ENCODE peak calls at places on chromosomes 4 and X, in seven cellular contexts. V is tibial artery, Y is A549, G is AG04450, T is fibroblast of the aortic adventitia, F is AG09309, N is dorsolateral prefrontal cortex. E is an unnamed sample.
A peak's percentile ranks its signal among the peaks of the same experiment; 100 is the strongest.

GRCh38 chrX:134184936-134185335 is 52.0 kb upstream of the CCDC160 start:
- DNase-seq in N (no peak), T (no peak), Y (no peak), F (no peak), V (no peak), G (no peak), E (no peak)

GRCh38 chr4:145218251-145218650 is 37.9 kb upstream of the OTUD4 start:
- DNase-seq in N (no peak), Y (no peak), G (no peak), V (no peak), T (peak; percentile 20), F (no peak), E (no peak)

GRCh38 chrX:31147175-31147574 is 75.3 kb upstream of the FTHL17 start:
- DNase-seq in G (no peak), Y (no peak), N (no peak), V (no peak), T (no peak), F (no peak), E (no peak)

GRCh38 chrX:445727-446126 is 59.0 kb upstream of the PPP2R3B start:
- DNase-seq in N (no peak), F (no peak), G (no peak), T (no peak), V (no peak), Y (no peak), E (no peak)

GRCh38 chrX:133435544-133436124 is 20.3 kb upstream of the GPC4 start:
- DNase-seq in T (no peak), F (no peak), V (no peak), N (no peak), Y (no peak), G (no peak), E (no peak)

GRCh38 chr4:99946346-99947189 is at the start of gene DNAJB14:
- DNase-seq in Y (peak; percentile 73), F (no peak), V (peak; percentile 89), N (peak; percentile 66), T (peak; percentile 62), G (no peak), E (peak; percentile 27)

GRCh38 chrX:9164086-9164485 is 130.2 kb upstream of the FAM9B start:
- DNase-seq in V (no peak), G (no peak), N (no peak), F (no peak), Y (no peak), T (no peak), E (no peak)

GRCh38 chr4:48635310-48635709 is 144.8 kb downstream of the FRYL start:
- DNase-seq in T (peak; percentile 14), V (no peak), Y (peak; percentile 1), G (no peak), F (no peak), N (no peak), E (no peak)

GRCh38 chr4:158255727-158256324 is 45.5 kb downstream of the TMEM144 start:
- DNase-seq in F (peak; percentile 20), G (peak; percentile 27), V (no peak), T (peak; percentile 84), N (no peak), Y (peak; percentile 41), E (no peak)

GRCh38 chr4:78410651-78411050 is 140.9 kb upstream of the ANXA3 start:
- DNase-seq in Y (no peak), T (no peak), F (no peak), G (no peak), V (no peak), N (no peak), E (no peak)

GRCh38 chrX:12423346-12423745 is 285.1 kb downstream of the FRMPD4 start:
- DNase-seq in F (no peak), G (no peak), T (no peak), V (no peak), N (no peak), Y (no peak), E (no peak)

GRCh38 chr4:99917575-99917974 is 23.3 kb upstream of the LAMTOR3 start:
- DNase-seq in N (no peak), G (no peak), F (no peak), V (no peak), T (no peak), Y (no peak), E (no peak)

GRCh38 chr4:57102050-57102564 is 8.1 kb downstream of the IGFBP7 start:
- DNase-seq in T (peak; percentile 86), N (no peak), G (peak; percentile 68), Y (peak; percentile 81), F (no peak), V (peak; percentile 84), E (no peak)

GRCh38 chr4:6125103-6125651 is 75.2 kb downstream of the JAKMIP1 start:
- DNase-seq in F (no peak), Y (no peak), G (no peak), V (peak; percentile 33), T (no peak), N (no peak), E (no peak)

GRCh38 chrX:26562156-26562555 is 346.2 kb downstream of the MAGEB5 start:
- DNase-seq in G (no peak), F (no peak), Y (no peak), V (no peak), T (no peak), N (no peak), E (no peak)

GRCh38 chr4:108527729-108528128 is 92.6 kb upstream of the RPL34 start:
- DNase-seq in Y (no peak), V (no peak), F (no peak), N (no peak), G (no peak), T (no peak), E (no peak)

GRCh38 chrX:69137371-69137881 is 27.8 kb downstream of the PJA1 start:
- DNase-seq in G (no peak), T (peak; percentile 64), F (peak; percentile 55), N (no peak), Y (no peak), V (no peak), E (no peak)

GRCh38 chrX:153725039-153725831 is 579 bp downstream of the ABCD1 start:
- DNase-seq in Y (no peak), F (no peak), T (no peak), G (no peak), V (no peak), N (no peak), E (no peak)

GRCh38 chrX:19017271-19017670 is 33.4 kb upstream of the PHKA2 start:
- DNase-seq in V (no peak), T (peak; percentile 15), N (no peak), G (no peak), Y (peak; percentile 61), F (no peak), E (no peak)

GRCh38 chrX:6292599-6292998 is 63.9 kb upstream of the NLGN4X start:
- DNase-seq in V (no peak), Y (no peak), T (no peak), F (no peak), N (no peak), G (no peak), E (no peak)
- TF ChIP-seq CTCF in V (no peak), Y (no peak), T (no peak), F (no peak), N (no peak), G (no peak), E (no peak)

GRCh38 chrX:7047951-7048350 is 99.6 kb upstream of the STS start:
- DNase-seq in F (no peak), T (no peak), V (no peak), N (no peak), Y (no peak), G (no peak), E (no peak)
- TF ChIP-seq CTCF in F (no peak), T (no peak), V (no peak), N (no peak), Y (no peak), G (no peak), E (no peak)

GRCh38 chr4:182807346-182807745 is 109.8 kb downstream of the DCTD start:
- DNase-seq in T (no peak), G (no peak), V (no peak), Y (no peak), N (no peak), F (no peak), E (no peak)

GRCh38 chr4:182808673-182809416 is 108.3 kb downstream of the DCTD start:
- DNase-seq in V (no peak), T (no peak), G (no peak), F (peak; percentile 13), Y (no peak), N (no peak), E (no peak)

GRCh38 chr4:182807841-182808548 is 109.2 kb downstream of the DCTD start:
- DNase-seq in V (no peak), N (no peak), G (no peak), F (no peak), T (no peak), Y (no peak), E (no peak)

GRCh38 chr4:182810103-182810605 is 107.0 kb downstream of the DCTD start:
- DNase-seq in N (no peak), F (no peak), T (no peak), V (no peak), G (no peak), Y (no peak), E (no peak)

GRCh38 chr4:182809417-182810102 is 107.6 kb downstream of the DCTD start:
- DNase-seq in T (no peak), V (no peak), F (no peak), Y (no peak), G (no peak), N (no peak), E (no peak)
- TF ChIP-seq CTCF in T (no peak), V (no peak), F (peak; percentile 28), Y (no peak), G (peak; percentile 4), N (no peak), E (no peak)

GRCh38 chr4:55736605-55737183 is 82.9 kb upstream of the EXOC1L start:
- DNase-seq in Y (no peak), F (no peak), N (no peak), T (peak; percentile 31), G (no peak), V (no peak), E (no peak)
- TF ChIP-seq CTCF in Y (peak; percentile 55), F (peak; percentile 9), N (peak; percentile 30), T (peak; percentile 23), G (peak; percentile 26), V (peak; percentile 25), E (no peak)

GRCh38 chrX:41703574-41704029 is 14.8 kb downstream of the GPR34 start:
- DNase-seq in F (no peak), T (no peak), G (no peak), V (no peak), Y (no peak), N (no peak), E (no peak)
- TF ChIP-seq CTCF in F (no peak), T (no peak), G (no peak), V (no peak), Y (no peak), N (no peak), E (no peak)

DNA sequence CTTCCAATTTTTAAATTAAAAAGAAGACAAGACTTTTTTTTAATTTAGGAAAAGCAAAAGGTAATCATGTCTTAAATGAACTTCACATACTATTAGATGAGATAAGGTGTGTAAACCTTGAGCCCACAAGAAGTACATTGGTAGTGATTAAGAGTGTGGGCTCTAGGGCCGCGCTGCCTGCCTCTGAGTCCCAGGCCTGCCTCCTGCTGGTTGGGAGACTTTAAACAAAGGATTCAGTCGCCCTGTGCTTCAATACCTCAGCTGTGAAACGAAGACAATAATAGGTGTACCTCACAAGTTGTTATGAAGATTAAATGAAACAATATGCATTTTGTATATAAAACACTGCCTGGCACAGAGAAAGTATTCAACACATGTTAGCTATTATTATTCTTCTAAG is 95.9 kb upstream of the MYOZ2 start:
- DNase-seq in V (no peak), N (no peak), Y (peak; percentile 29), T (no peak), F (no peak), G (no peak), E (no peak)
- TF ChIP-seq CTCF in V (no peak), N (no peak), Y (no peak), T (no peak), F (no peak), G (peak; percentile 25), E (no peak)

GRCh38 chr4:25155957-25156356 is 4.3 kb downstream of the SEPSECS start:
- DNase-seq in F (no peak), Y (no peak), N (no peak), T (no peak), V (no peak), G (no peak), E (no peak)
- TF ChIP-seq CTCF in F (no peak), Y (no peak), N (no peak), T (no peak), V (no peak), G (no peak), E (no peak)